ENCODE peak calls at places on chromosomes 1 and 21, in eight cellular contexts. One of them, this sample, is unnamed.

GRCh38 chr1:171654705-171655214 is 2.3 kb upstream of the MYOC start:
- DNase-seq in iPS-NIHi11: no peak
- DNase-seq in mesendoderm: no peak
- DNase-seq in activated CD4-positive, alpha-beta T cell treated with anti-CD3 and anti-CD28 coated beads, Interleukin-2, amount 50 U/mL, for 24 hours: no peak
- DNase-seq in fibroblast of lung: no peak
- DNase-seq in omental fat pad: no peak
- DNase-seq in astrocyte: no peak
- DNase-seq in NCI-H524: no peak
- DNase-seq in this sample: no peak

GRCh38 chr1:205317311-205317917 is 4.1 kb downstream of the NUAK2 start:
- DNase-seq in omental fat pad: no peak
- DNase-seq in astrocyte: peak
- DNase-seq in fibroblast of lung: peak
- DNase-seq in activated CD4-positive, alpha-beta T cell treated with anti-CD3 and anti-CD28 coated beads, Interleukin-2, amount 50 U/mL, for 24 hours: no peak
- DNase-seq in iPS-NIHi11: peak
- DNase-seq in NCI-H524: no peak
- DNase-seq in mesendoderm: no peak
- DNase-seq in this sample: no peak

GRCh38 chr1:228343211-228343661 is 63.4 kb downstream of the TRIM11 start:
- DNase-seq in iPS-NIHi11: no peak
- DNase-seq in activated CD4-positive, alpha-beta T cell treated with anti-CD3 and anti-CD28 coated beads, Interleukin-2, amount 50 U/mL, for 24 hours: no peak
- DNase-seq in fibroblast of lung: no peak
- DNase-seq in astrocyte: no peak
- DNase-seq in omental fat pad: no peak
- DNase-seq in mesendoderm: no peak
- DNase-seq in NCI-H524: no peak
- DNase-seq in this sample: peak

GRCh38 chr1:43978551-43979260 is at the start of gene B4GALT2:
- DNase-seq in activated CD4-positive, alpha-beta T cell treated with anti-CD3 and anti-CD28 coated beads, Interleukin-2, amount 50 U/mL, for 24 hours: no peak
- DNase-seq in iPS-NIHi11: peak
- DNase-seq in mesendoderm: peak
- DNase-seq in omental fat pad: no peak
- DNase-seq in astrocyte: no peak
- DNase-seq in fibroblast of lung: no peak
- DNase-seq in NCI-H524: no peak
- DNase-seq in this sample: no peak

GRCh38 chr1:235069577-235070563 is 58.8 kb downstream of the TOMM20 start:
- DNase-seq in NCI-H524: no peak
- DNase-seq in fibroblast of lung: peak
- DNase-seq in activated CD4-positive, alpha-beta T cell treated with anti-CD3 and anti-CD28 coated beads, Interleukin-2, amount 50 U/mL, for 24 hours: no peak
- DNase-seq in iPS-NIHi11: no peak
- DNase-seq in omental fat pad: peak
- DNase-seq in mesendoderm: no peak
- DNase-seq in astrocyte: peak
- DNase-seq in this sample: peak

GRCh38 chr1:24970399-24970753 is 40.3 kb upstream of the RUNX3 start:
- DNase-seq in iPS-NIHi11: peak
- DNase-seq in mesendoderm: peak
- DNase-seq in astrocyte: peak
- DNase-seq in NCI-H524: no peak
- DNase-seq in omental fat pad: no peak
- DNase-seq in fibroblast of lung: peak
- DNase-seq in activated CD4-positive, alpha-beta T cell treated with anti-CD3 and anti-CD28 coated beads, Interleukin-2, amount 50 U/mL, for 24 hours: no peak
- DNase-seq in this sample: no peak

GRCh38 chr1:176566004-176566975 is 103.3 kb downstream of the PAPPA2 start:
- DNase-seq in NCI-H524: no peak
- DNase-seq in astrocyte: peak
- DNase-seq in mesendoderm: no peak
- DNase-seq in activated CD4-positive, alpha-beta T cell treated with anti-CD3 and anti-CD28 coated beads, Interleukin-2, amount 50 U/mL, for 24 hours: no peak
- DNase-seq in fibroblast of lung: peak
- DNase-seq in iPS-NIHi11: no peak
- DNase-seq in omental fat pad: no peak
- DNase-seq in this sample: no peak

GRCh38 chr1:116359060-116359830 is 13.8 kb upstream of the ATP1A1 start:
- DNase-seq in mesendoderm: no peak
- DNase-seq in NCI-H524: no peak
- DNase-seq in activated CD4-positive, alpha-beta T cell treated with anti-CD3 and anti-CD28 coated beads, Interleukin-2, amount 50 U/mL, for 24 hours: no peak
- DNase-seq in omental fat pad: no peak
- DNase-seq in fibroblast of lung: no peak
- DNase-seq in iPS-NIHi11: no peak
- DNase-seq in astrocyte: no peak
- DNase-seq in this sample: no peak

GRCh38 chr1:180616441-180616840 is 15.4 kb upstream of the XPR1 start:
- DNase-seq in NCI-H524: no peak
- DNase-seq in fibroblast of lung: peak
- DNase-seq in mesendoderm: no peak
- DNase-seq in omental fat pad: no peak
- DNase-seq in iPS-NIHi11: no peak
- DNase-seq in astrocyte: peak
- DNase-seq in activated CD4-positive, alpha-beta T cell treated with anti-CD3 and anti-CD28 coated beads, Interleukin-2, amount 50 U/mL, for 24 hours: no peak
- DNase-seq in this sample: no peak

GRCh38 chr1:183195146-183195571 is 9.1 kb downstream of the LAMC2 start:
- DNase-seq in astrocyte: peak
- DNase-seq in activated CD4-positive, alpha-beta T cell treated with anti-CD3 and anti-CD28 coated beads, Interleukin-2, amount 50 U/mL, for 24 hours: no peak
- DNase-seq in iPS-NIHi11: no peak
- DNase-seq in fibroblast of lung: no peak
- DNase-seq in NCI-H524: no peak
- DNase-seq in mesendoderm: peak
- DNase-seq in omental fat pad: no peak
- DNase-seq in this sample: no peak

GRCh38 chr21:31911138-31911907 is 38.5 kb downstream of the HUNK start:
- DNase-seq in fibroblast of lung: no peak
- DNase-seq in astrocyte: peak
- DNase-seq in NCI-H524: no peak
- DNase-seq in mesendoderm: peak
- DNase-seq in omental fat pad: no peak
- DNase-seq in activated CD4-positive, alpha-beta T cell treated with anti-CD3 and anti-CD28 coated beads, Interleukin-2, amount 50 U/mL, for 24 hours: no peak
- DNase-seq in iPS-NIHi11: no peak
- DNase-seq in this sample: no peak

GRCh38 chr1:3932156-3932555 is 32.1 kb upstream of the C1orf174 start:
- DNase-seq in mesendoderm: no peak
- DNase-seq in omental fat pad: no peak
- DNase-seq in astrocyte: no peak
- DNase-seq in activated CD4-positive, alpha-beta T cell treated with anti-CD3 and anti-CD28 coated beads, Interleukin-2, amount 50 U/mL, for 24 hours: no peak
- DNase-seq in iPS-NIHi11: no peak
- DNase-seq in NCI-H524: no peak
- DNase-seq in fibroblast of lung: no peak
- DNase-seq in this sample: no peak

GRCh38 chr1:221780175-221780574 is 38.3 kb upstream of the DUSP10 start:
- DNase-seq in omental fat pad: no peak
- DNase-seq in fibroblast of lung: no peak
- DNase-seq in iPS-NIHi11: no peak
- DNase-seq in astrocyte: no peak
- DNase-seq in activated CD4-positive, alpha-beta T cell treated with anti-CD3 and anti-CD28 coated beads, Interleukin-2, amount 50 U/mL, for 24 hours: no peak
- DNase-seq in mesendoderm: no peak
- DNase-seq in NCI-H524: no peak
- DNase-seq in this sample: no peak

GRCh38 chr1:166272851-166273250 is 106.0 kb upstream of the FAM78B start:
- DNase-seq in mesendoderm: peak
- DNase-seq in activated CD4-positive, alpha-beta T cell treated with anti-CD3 and anti-CD28 coated beads, Interleukin-2, amount 50 U/mL, for 24 hours: no peak
- DNase-seq in iPS-NIHi11: no peak
- DNase-seq in astrocyte: peak
- DNase-seq in omental fat pad: no peak
- DNase-seq in NCI-H524: no peak
- DNase-seq in fibroblast of lung: no peak
- DNase-seq in this sample: no peak

GRCh38 chr21:40964691-40965090 is 117.7 kb upstream of the DSCAM start:
- DNase-seq in astrocyte: peak
- DNase-seq in fibroblast of lung: no peak
- DNase-seq in NCI-H524: no peak
- DNase-seq in omental fat pad: no peak
- DNase-seq in iPS-NIHi11: no peak
- DNase-seq in mesendoderm: no peak
- DNase-seq in activated CD4-positive, alpha-beta T cell treated with anti-CD3 and anti-CD28 coated beads, Interleukin-2, amount 50 U/mL, for 24 hours: no peak
- DNase-seq in this sample: no peak

GRCh38 chr1:75198761-75199160 is 64.6 kb downstream of the LHX8 start:
- DNase-seq in iPS-NIHi11: no peak
- DNase-seq in fibroblast of lung: no peak
- DNase-seq in astrocyte: no peak
- DNase-seq in activated CD4-positive, alpha-beta T cell treated with anti-CD3 and anti-CD28 coated beads, Interleukin-2, amount 50 U/mL, for 24 hours: no peak
- DNase-seq in mesendoderm: no peak
- DNase-seq in NCI-H524: no peak
- DNase-seq in omental fat pad: no peak
- DNase-seq in this sample: no peak

GRCh38 chr1:28518745-28519341 is 13.0 kb downstream of the RCC1 start:
- DNase-seq in iPS-NIHi11: no peak
- DNase-seq in omental fat pad: no peak
- DNase-seq in NCI-H524: no peak
- DNase-seq in mesendoderm: peak
- DNase-seq in fibroblast of lung: peak
- DNase-seq in activated CD4-positive, alpha-beta T cell treated with anti-CD3 and anti-CD28 coated beads, Interleukin-2, amount 50 U/mL, for 24 hours: peak
- DNase-seq in astrocyte: no peak
- DNase-seq in this sample: no peak

GRCh38 chr1:193960499-193960898 is 774.1 kb upstream of the B3GALT2 start:
- DNase-seq in fibroblast of lung: no peak
- DNase-seq in activated CD4-positive, alpha-beta T cell treated with anti-CD3 and anti-CD28 coated beads, Interleukin-2, amount 50 U/mL, for 24 hours: no peak
- DNase-seq in omental fat pad: no peak
- DNase-seq in mesendoderm: no peak
- DNase-seq in iPS-NIHi11: no peak
- DNase-seq in NCI-H524: no peak
- DNase-seq in astrocyte: no peak
- DNase-seq in this sample: no peak

GRCh38 chr1:77021637-77022036 is 154.4 kb downstream of the ST6GALNAC5 start:
- DNase-seq in iPS-NIHi11: no peak
- DNase-seq in mesendoderm: no peak
- DNase-seq in NCI-H524: no peak
- DNase-seq in astrocyte: no peak
- DNase-seq in fibroblast of lung: no peak
- DNase-seq in omental fat pad: no peak
- DNase-seq in activated CD4-positive, alpha-beta T cell treated with anti-CD3 and anti-CD28 coated beads, Interleukin-2, amount 50 U/mL, for 24 hours: no peak
- DNase-seq in this sample: no peak

GRCh38 chr1:47399138-47399840 is 16.8 kb upstream of the FOXE3 start:
- DNase-seq in iPS-NIHi11: no peak
- DNase-seq in omental fat pad: no peak
- DNase-seq in astrocyte: no peak
- DNase-seq in fibroblast of lung: no peak
- DNase-seq in mesendoderm: no peak
- DNase-seq in activated CD4-positive, alpha-beta T cell treated with anti-CD3 and anti-CD28 coated beads, Interleukin-2, amount 50 U/mL, for 24 hours: no peak
- DNase-seq in NCI-H524: no peak
- DNase-seq in this sample: no peak

GRCh38 chr1:238458924-238459323 is 568.2 kb upstream of the ZP4 start:
- DNase-seq in NCI-H524: no peak
- DNase-seq in omental fat pad: no peak
- DNase-seq in mesendoderm: no peak
- DNase-seq in activated CD4-positive, alpha-beta T cell treated with anti-CD3 and anti-CD28 coated beads, Interleukin-2, amount 50 U/mL, for 24 hours: no peak
- DNase-seq in fibroblast of lung: no peak
- DNase-seq in astrocyte: no peak
- DNase-seq in iPS-NIHi11: peak
- DNase-seq in this sample: no peak

GRCh38 chr1:236862615-236863211 is 67.6 kb downstream of the MTR start:
- DNase-seq in NCI-H524: no peak
- DNase-seq in iPS-NIHi11: no peak
- DNase-seq in omental fat pad: no peak
- DNase-seq in fibroblast of lung: no peak
- DNase-seq in astrocyte: no peak
- DNase-seq in mesendoderm: no peak
- DNase-seq in activated CD4-positive, alpha-beta T cell treated with anti-CD3 and anti-CD28 coated beads, Interleukin-2, amount 50 U/mL, for 24 hours: no peak
- DNase-seq in this sample: no peak

GRCh38 chr1:107795471-107795870 is 169.5 kb downstream of the VAV3 start:
- DNase-seq in activated CD4-positive, alpha-beta T cell treated with anti-CD3 and anti-CD28 coated beads, Interleukin-2, amount 50 U/mL, for 24 hours: no peak
- DNase-seq in iPS-NIHi11: no peak
- DNase-seq in omental fat pad: no peak
- DNase-seq in NCI-H524: no peak
- DNase-seq in fibroblast of lung: no peak
- DNase-seq in mesendoderm: no peak
- DNase-seq in astrocyte: no peak
- DNase-seq in this sample: no peak

GRCh38 chr1:203373002-203373401 is 22.1 kb upstream of the FMOD start:
- DNase-seq in iPS-NIHi11: no peak
- DNase-seq in NCI-H524: no peak
- DNase-seq in activated CD4-positive, alpha-beta T cell treated with anti-CD3 and anti-CD28 coated beads, Interleukin-2, amount 50 U/mL, for 24 hours: no peak
- DNase-seq in omental fat pad: no peak
- DNase-seq in mesendoderm: no peak
- DNase-seq in astrocyte: no peak
- DNase-seq in fibroblast of lung: no peak
- DNase-seq in this sample: no peak

GRCh38 chr1:3968851-3969250 is 68.8 kb upstream of the C1orf174 start:
- DNase-seq in fibroblast of lung: no peak
- DNase-seq in iPS-NIHi11: peak
- DNase-seq in NCI-H524: no peak
- DNase-seq in omental fat pad: no peak
- DNase-seq in mesendoderm: peak
- DNase-seq in astrocyte: no peak
- DNase-seq in activated CD4-positive, alpha-beta T cell treated with anti-CD3 and anti-CD28 coated beads, Interleukin-2, amount 50 U/mL, for 24 hours: no peak
- DNase-seq in this sample: no peak

GRCh38 chr1:9652379-9653194 is 1.1 kb downstream of the PIK3CD start:
- DNase-seq in mesendoderm: peak
- DNase-seq in omental fat pad: no peak
- DNase-seq in NCI-H524: no peak
- DNase-seq in fibroblast of lung: no peak
- DNase-seq in activated CD4-positive, alpha-beta T cell treated with anti-CD3 and anti-CD28 coated beads, Interleukin-2, amount 50 U/mL, for 24 hours: no peak
- DNase-seq in iPS-NIHi11: peak
- DNase-seq in astrocyte: no peak
- DNase-seq in this sample: no peak

GRCh38 chr21:45404726-45405270 is at the start of gene COL18A1:
- DNase-seq in fibroblast of lung: peak
- DNase-seq in NCI-H524: no peak
- DNase-seq in astrocyte: no peak
- DNase-seq in mesendoderm: peak
- DNase-seq in activated CD4-positive, alpha-beta T cell treated with anti-CD3 and anti-CD28 coated beads, Interleukin-2, amount 50 U/mL, for 24 hours: peak
- DNase-seq in iPS-NIHi11: peak
- DNase-seq in omental fat pad: no peak
- DNase-seq in this sample: no peak

GRCh38 chr1:40270152-40270834 is 12.3 kb downstream of the ZMPSTE24 start:
- DNase-seq in astrocyte: peak
- DNase-seq in mesendoderm: no peak
- DNase-seq in omental fat pad: no peak
- DNase-seq in fibroblast of lung: no peak
- DNase-seq in iPS-NIHi11: no peak
- DNase-seq in NCI-H524: no peak
- DNase-seq in activated CD4-positive, alpha-beta T cell treated with anti-CD3 and anti-CD28 coated beads, Interleukin-2, amount 50 U/mL, for 24 hours: no peak
- DNase-seq in this sample: no peak

GRCh38 chr1:204493882-204494280 is 724 bp downstream of the PIK3C2B start:
- DNase-seq in fibroblast of lung: no peak
- DNase-seq in mesendoderm: peak
- DNase-seq in omental fat pad: no peak
- DNase-seq in iPS-NIHi11: peak
- DNase-seq in activated CD4-positive, alpha-beta T cell treated with anti-CD3 and anti-CD28 coated beads, Interleukin-2, amount 50 U/mL, for 24 hours: no peak
- DNase-seq in NCI-H524: no peak
- DNase-seq in astrocyte: peak
- DNase-seq in this sample: peak

GRCh38 chr1:109796484-109797305 is 33.0 kb upstream of the EPS8L3 start:
- DNase-seq in fibroblast of lung: peak
- DNase-seq in NCI-H524: no peak
- DNase-seq in iPS-NIHi11: no peak
- DNase-seq in mesendoderm: no peak
- DNase-seq in omental fat pad: peak
- DNase-seq in astrocyte: no peak
- DNase-seq in activated CD4-positive, alpha-beta T cell treated with anti-CD3 and anti-CD28 coated beads, Interleukin-2, amount 50 U/mL, for 24 hours: no peak
- DNase-seq in this sample: no peak

This sample was measured in lower leg skin.